ENCODE peak calls at places on chromosomes 6 and 20, in six cellular contexts. Y is K562, T is GM12878, F is HCT116, O is sigmoid colon, W is GM12891. L is an unnamed sample.

GRCh38 chr6:18248698-18249097 is 15.6 kb downstream of the DEK start:
- DNase-seq in Y (no peak), T (no peak), F (no peak), O (no peak), W (no peak), L (no peak)

GRCh38 chr6:123439371-123439770 is 197.4 kb downstream of the TRDN start:
- DNase-seq in Y (no peak), T (no peak), F (no peak), O (no peak), W (no peak), L (no peak)

GRCh38 chr6:168007592-168008338 is 10.3 kb downstream of the KIF25 start:
- DNase-seq in Y (no peak), T (no peak), F (peak; percentile 83), O (no peak), W (no peak), L (no peak)

GRCh38 chr20:5786930-5787826 is 37.0 kb downstream of the SHLD1 start:
- DNase-seq in Y (no peak), T (no peak), F (no peak), O (no peak), W (no peak), L (no peak)

GRCh38 chr6:125117818-125118217 is 35.8 kb upstream of the TPD52L1 start:
- DNase-seq in Y (no peak), T (no peak), F (no peak), O (no peak), W (no peak), L (no peak)

GRCh38 chr6:89260832-89261231 is 43.7 kb upstream of the GABRR1 start:
- DNase-seq in Y (no peak), T (no peak), F (no peak), O (no peak), W (no peak), L (no peak)

GRCh38 chr6:28269492-28269891 is 2.5 kb downstream of the ZSCAN26 start:
- DNase-seq in Y (peak; percentile 34), T (no peak), F (peak; percentile 64), O (no peak), W (no peak), L (no peak)

GRCh38 chr6:109237082-109237985 is 142.0 kb downstream of the CEP57L1 start:
- DNase-seq in Y (peak; percentile 30), T (no peak), F (no peak), O (no peak), W (no peak), L (no peak)

GRCh38 chr20:61546641-61547040 is 294.6 kb downstream of the CDH4 start:
- DNase-seq in Y (no peak), T (no peak), F (no peak), O (no peak), W (no peak), L (no peak)

GRCh38 chr6:109458774-109459531 is 3.4 kb upstream of the MICAL1 start:
- DNase-seq in Y (no peak), T (peak; percentile 56), F (no peak), O (peak; percentile 37), W (no peak), L (no peak)

GRCh38 chr6:113969888-113970807 is 800 bp downstream of the HDAC2 start:
- DNase-seq in Y (peak; percentile 65), T (no peak), F (no peak), O (peak; percentile 77), W (peak; percentile 32), L (peak; percentile 68)

GRCh38 chr6:166541366-166541765 is 45.1 kb downstream of the RAMACL start:
- DNase-seq in Y (no peak), T (no peak), F (no peak), O (no peak), W (no peak), L (no peak)

GRCh38 chr6:56624046-56624727 is 18.5 kb downstream of the DST start:
- DNase-seq in Y (no peak), T (no peak), F (no peak), O (no peak), W (no peak), L (no peak)

GRCh38 chr20:37518606-37519507 is 2.2 kb upstream of the NNAT start:
- DNase-seq in Y (no peak), T (no peak), F (no peak), O (peak; percentile 91), W (no peak), L (peak; percentile 30)

GRCh38 chr20:8946036-8946926 is 122.6 kb upstream of the PLCB4 start:
- DNase-seq in Y (no peak), T (no peak), F (no peak), O (no peak), W (no peak), L (no peak)

GRCh38 chr20:13402171-13402760 is 181.2 kb downstream of the ISM1 start:
- DNase-seq in Y (no peak), T (no peak), F (no peak), O (no peak), W (no peak), L (peak; percentile 31)

GRCh38 chr6:132708002-132708401 is 5.9 kb downstream of the VNN1 start:
- DNase-seq in Y (no peak), T (no peak), F (no peak), O (no peak), W (no peak), L (no peak)

GRCh38 chr20:31608256-31608980 is 3.3 kb downstream of the ID1 start:
- DNase-seq in Y (peak; percentile 73), T (no peak), F (peak; percentile 91), O (peak; percentile 87), W (no peak), L (peak; percentile 92)

GRCh38 chr20:31606678-31606927 is 1.5 kb downstream of the ID1 start:
- DNase-seq in Y (no peak), T (no peak), F (no peak), O (no peak), W (no peak), L (peak; percentile 27)

GRCh38 chr20:31605902-31606677 is 1.0 kb downstream of the ID1 start:
- DNase-seq in Y (peak; percentile 48), T (no peak), F (no peak), O (peak; percentile 72), W (no peak), L (peak; percentile 57)

GRCh38 chr20:31607640-31608255 is 2.7 kb downstream of the ID1 start:
- DNase-seq in Y (peak; percentile 5), T (no peak), F (peak; percentile 43), O (no peak), W (no peak), L (no peak)

DNA sequence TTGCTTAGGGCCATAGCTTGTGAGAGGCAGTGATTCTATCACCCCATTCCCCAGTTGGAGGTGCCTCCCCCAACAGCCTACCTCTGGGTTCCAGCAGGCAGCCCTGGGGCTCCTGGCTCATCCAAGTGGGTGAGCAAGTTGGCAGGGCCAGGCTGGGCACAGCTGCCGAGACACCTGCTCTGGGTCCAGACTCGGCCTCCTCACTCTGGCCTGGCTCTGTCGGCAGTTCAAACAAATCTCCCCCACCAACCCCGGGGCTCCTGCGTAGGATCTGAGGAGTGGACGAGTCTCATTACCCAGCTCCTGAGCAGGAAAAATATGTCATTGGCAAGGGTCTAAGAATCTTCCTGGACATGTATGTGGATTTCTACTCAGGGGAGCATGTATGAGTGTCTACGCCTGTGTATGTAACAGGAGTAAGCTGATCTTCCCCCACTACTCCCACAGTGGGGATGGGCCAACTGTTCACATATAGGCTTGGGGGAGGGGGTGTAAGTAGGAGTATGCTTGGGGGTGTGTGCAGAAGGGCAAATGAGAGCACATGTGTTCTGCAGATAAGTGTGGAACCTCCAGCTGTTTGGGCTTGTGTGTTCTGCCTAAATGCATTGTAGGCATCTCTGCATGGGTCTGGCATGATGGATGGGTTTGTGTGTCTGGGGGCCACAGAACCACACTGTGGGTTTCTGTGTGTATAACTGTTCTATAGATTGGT is 2.0 kb downstream of the ID1 start:
- DNase-seq in Y (peak; percentile 78), T (no peak), F (peak; percentile 93), O (no peak), W (no peak), L (peak; percentile 55)
- TF ChIP-seq POLR2AphosphoS5 in Y (peak; percentile 87), T (no peak), F (peak; percentile 87), O (peak; percentile 25), W (no peak), L (no peak)

GRCh38 chr20:36460648-36461599 is 80.4 kb upstream of the MYL9 start:
- DNase-seq in Y (peak; percentile 93), T (peak; percentile 65), F (peak; percentile 75), O (peak; percentile 96), W (peak; percentile 87), L (peak; percentile 96)

GRCh38 chr20:36463212-36464061 is 77.9 kb upstream of the MYL9 start:
- DNase-seq in Y (no peak), T (no peak), F (no peak), O (no peak), W (no peak), L (no peak)

GRCh38 chr20:36461600-36462439 is 79.5 kb upstream of the MYL9 start:
- DNase-seq in Y (peak; percentile 76), T (no peak), F (no peak), O (peak; percentile 85), W (peak; percentile 38), L (peak; percentile 60)

GRCh38 chr20:36465109-36466080 is 75.9 kb upstream of the MYL9 start:
- DNase-seq in Y (peak; percentile 72), T (no peak), F (peak; percentile 79), O (peak; percentile 86), W (no peak), L (peak; percentile 62)

GRCh38 chr20:36462440-36463211 is 78.7 kb upstream of the MYL9 start:
- DNase-seq in Y (peak; percentile 28), T (no peak), F (no peak), O (peak; percentile 88), W (no peak), L (peak; percentile 43)
- TF ChIP-seq POLR2AphosphoS5 in Y (no peak), T (no peak), F (peak; percentile 10), O (peak; percentile 89), W (no peak), L (peak; percentile 31)

DNA sequence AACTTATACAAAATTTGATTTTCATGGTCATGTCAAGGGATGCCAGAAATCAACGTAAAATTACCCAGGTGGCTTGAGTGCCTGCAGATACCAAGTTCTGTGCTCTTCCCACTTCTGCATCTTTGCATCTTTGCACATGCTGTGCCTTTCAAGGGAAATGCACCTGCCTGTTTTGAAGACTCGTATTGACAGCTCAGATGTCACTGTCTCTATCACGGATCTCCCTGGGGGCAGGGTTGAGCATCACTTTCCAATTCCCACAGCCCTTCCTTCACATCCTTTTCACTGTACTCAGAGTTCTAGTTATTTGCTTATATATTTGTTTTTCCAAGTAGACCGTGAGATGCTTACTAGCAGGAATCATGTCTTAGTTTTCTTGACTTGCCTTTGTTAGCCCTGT is 274.2 kb downstream of the CDH26 start:
- DNase-seq in Y (no peak), T (no peak), F (no peak), O (no peak), W (no peak), L (no peak)
- TF ChIP-seq POLR2AphosphoS5 in Y (no peak), T (no peak), F (no peak), O (no peak), W (no peak), L (no peak)

DNA sequence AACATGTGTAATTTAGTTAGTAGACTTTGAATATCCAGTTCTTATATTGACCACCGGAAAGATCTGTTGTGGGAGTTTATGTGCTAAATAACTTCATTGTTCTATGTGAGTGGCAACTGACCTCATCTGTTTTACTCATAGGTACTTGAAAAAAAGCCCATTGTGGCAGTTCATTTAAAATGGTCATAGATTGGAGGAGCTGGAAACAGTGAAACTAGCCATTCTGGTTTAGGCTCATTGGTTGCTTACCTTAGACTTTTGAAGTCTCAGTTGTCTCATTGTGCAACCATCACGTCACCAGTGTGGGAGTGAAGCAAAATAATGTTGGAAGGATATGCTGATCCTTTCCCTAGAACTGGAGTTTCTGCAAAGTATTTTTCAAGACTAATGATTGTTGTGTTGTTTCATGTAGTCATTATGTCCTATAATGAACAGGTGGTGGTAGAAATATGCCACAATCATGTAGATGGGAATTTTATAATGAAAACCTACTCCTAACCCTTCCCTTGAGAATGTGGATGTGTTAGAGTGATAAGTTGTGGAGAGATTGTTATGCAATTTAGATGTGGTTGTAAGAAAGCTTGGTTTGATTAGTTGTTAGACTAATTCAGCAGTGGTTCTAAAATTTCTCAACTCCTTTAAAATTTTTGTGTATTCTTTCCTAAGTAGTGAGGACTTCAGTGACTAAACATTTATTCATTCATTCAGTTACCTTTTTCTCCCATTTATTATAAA is 18.3 kb downstream of the DSP start:
- DNase-seq in Y (no peak), T (no peak), F (no peak), O (no peak), W (no peak), L (no peak)
- TF ChIP-seq POLR2AphosphoS5 in Y (no peak), T (no peak), F (no peak), O (no peak), W (no peak), L (no peak)